ENCODE peak calls at places on chromosomes 3 and 15, in nine cellular contexts. S is posterior cingulate gyrus, Q is occipital lobe, Y is activated T-cell treated with anti-CD3 and anti-CD28 coated beads for 1 hour, G is NCI-H446 treated with DMSO at 0.1 percent for 48 hours, E is T1000, A is EH, B is Right ventricle myocardium superior, M is kidney glomerular epithelial cell. Z is an unnamed sample.

GRCh38 chr3:45939341-45939771 is 3.9 kb upstream of the CXCR6 start:
- DNase-seq in S (no peak), Q (no peak), Y (no peak), G (no peak), E (no peak), A (no peak), B (no peak), M (no peak), Z (no peak)

GRCh38 chr15:98394546-98394945 is 253.8 kb upstream of the IGF1R start:
- DNase-seq in S (no peak), Q (no peak), Y (no peak), G (no peak), E (no peak), A (no peak), B (no peak), M (no peak), Z (no peak)

GRCh38 chr15:79036323-79036722 is 54.3 kb downstream of the RASGRF1 start:
- DNase-seq in S (no peak), Q (no peak), Y (no peak), G (no peak), E (no peak), A (no peak), B (no peak), M (no peak), Z (no peak)

GRCh38 chr3:19506171-19506570 is 357.9 kb downstream of the KCNH8 start:
- DNase-seq in S (no peak), Q (no peak), Y (no peak), G (no peak), E (no peak), A (no peak), B (no peak), M (no peak), Z (no peak)

GRCh38 chr3:44434834-44435510 is 42.5 kb downstream of the ZNF445 start:
- DNase-seq in S (no peak), Q (no peak), Y (no peak), G (no peak), E (no peak), A (no peak), B (no peak), M (no peak), Z (no peak)

GRCh38 chr15:88243895-88244787 is 12.4 kb downstream of the NTRK3 start:
- DNase-seq in S (no peak), Q (no peak), Y (no peak), G (no peak), E (no peak), A (peak), B (no peak), M (peak), Z (peak)

GRCh38 chr15:51117270-51117669 is 22.6 kb upstream of the TNFAIP8L3 start:
- DNase-seq in S (no peak), Q (no peak), Y (no peak), G (no peak), E (no peak), A (peak), B (no peak), M (peak), Z (peak)

GRCh38 chr3:188432826-188433525 is 279.0 kb downstream of the LPP start:
- DNase-seq in S (no peak), Q (no peak), Y (no peak), G (no peak), E (no peak), A (peak), B (no peak), M (peak), Z (no peak)

GRCh38 chr15:86650084-86650483 is 570.4 kb downstream of the AGBL1 start:
- DNase-seq in S (no peak), Q (no peak), Y (no peak), G (no peak), E (no peak), A (no peak), B (no peak), M (no peak), Z (no peak)

GRCh38 chr3:11915621-11916417 is 69.1 kb upstream of the TAMM41 start:
- DNase-seq in S (no peak), Q (no peak), Y (no peak), G (no peak), E (no peak), A (no peak), B (no peak), M (no peak), Z (no peak)

GRCh38 chr3:45687828-45688193 is 1.4 kb upstream of the SACM1L start:
- DNase-seq in S (no peak), Q (no peak), Y (no peak), G (no peak), E (no peak), A (no peak), B (no peak), M (no peak), Z (no peak)

GRCh38 chr15:52040167-52040900 is 21.3 kb downstream of the MAPK6 start:
- DNase-seq in S (peak), Q (peak), Y (no peak), G (peak), E (no peak), A (peak), B (no peak), M (peak), Z (no peak)

GRCh38 chr3:1551741-1552140 is 458.9 kb downstream of the CNTN6 start:
- DNase-seq in S (no peak), Q (no peak), Y (no peak), G (no peak), E (no peak), A (no peak), B (no peak), M (no peak), Z (no peak)

GRCh38 chr3:106013971-106014370 is 145.2 kb upstream of the CBLB start:
- DNase-seq in S (no peak), Q (no peak), Y (no peak), G (no peak), E (no peak), A (peak), B (no peak), M (peak), Z (peak)

GRCh38 chr3:71201939-71202338 is 381.6 kb downstream of the FOXP1 start:
- DNase-seq in S (peak), Q (peak), Y (no peak), G (no peak), E (no peak), A (peak), B (peak), M (no peak), Z (no peak)

GRCh38 chr3:156323466-156323865 is 203.1 kb downstream of the KCNAB1 start:
- DNase-seq in S (no peak), Q (no peak), Y (no peak), G (no peak), E (no peak), A (no peak), B (no peak), M (no peak), Z (no peak)

GRCh38 chr3:63473641-63474166 is 178.8 kb upstream of the SNTN start:
- DNase-seq in S (no peak), Q (no peak), Y (no peak), G (no peak), E (no peak), A (no peak), B (no peak), M (no peak), Z (no peak)

GRCh38 chr3:169146112-169146665 is 517.3 kb downstream of the MECOM start:
- DNase-seq in S (no peak), Q (no peak), Y (no peak), G (no peak), E (no peak), A (peak), B (peak), M (no peak), Z (peak)

GRCh38 chr3:51982352-51982837 is 940 bp upstream of the ACY1 start:
- DNase-seq in S (no peak), Q (no peak), Y (no peak), G (no peak), E (no peak), A (no peak), B (no peak), M (peak), Z (peak)

GRCh38 chr3:84109911-84110310 is 848.9 kb upstream of the CADM2 start:
- DNase-seq in S (no peak), Q (no peak), Y (no peak), G (no peak), E (no peak), A (no peak), B (no peak), M (no peak), Z (no peak)

GRCh38 chr15:31782016-31782783 is 248.1 kb upstream of the CHRNA7 start:
- DNase-seq in S (no peak), Q (no peak), Y (no peak), G (no peak), E (no peak), A (no peak), B (no peak), M (no peak), Z (no peak)

GRCh38 chr3:196645917-196646735 is 6.6 kb downstream of the NRROS start:
- DNase-seq in S (no peak), Q (no peak), Y (no peak), G (no peak), E (no peak), A (no peak), B (no peak), M (no peak), Z (no peak)

GRCh38 chr15:65816441-65816840 is 24.3 kb upstream of the DENND4A start:
- DNase-seq in S (no peak), Q (no peak), Y (no peak), G (no peak), E (no peak), A (no peak), B (no peak), M (no peak), Z (no peak)

GRCh38 chr3:127754411-127755304 is 67.7 kb downstream of the MGLL start:
- DNase-seq in S (no peak), Q (no peak), Y (no peak), G (no peak), E (no peak), A (no peak), B (no peak), M (peak), Z (no peak)

GRCh38 chr15:78930577-78931388 is 14.1 kb downstream of the CTSH start:
- DNase-seq in S (no peak), Q (no peak), Y (no peak), G (no peak), E (peak), A (peak), B (no peak), M (peak), Z (peak)

GRCh38 chr3:98445949-98446406 is 17.0 kb upstream of the OR5K1 start:
- DNase-seq in S (no peak), Q (no peak), Y (no peak), G (no peak), E (no peak), A (no peak), B (no peak), M (no peak), Z (no peak)

GRCh38 chr3:135017494-135017893 is 222.4 kb downstream of the EPHB1 start:
- DNase-seq in S (no peak), Q (no peak), Y (no peak), G (no peak), E (no peak), A (no peak), B (no peak), M (no peak), Z (no peak)

GRCh38 chr15:55587321-55588069 is 650 bp downstream of the PYGO1 start:
- DNase-seq in S (peak), Q (no peak), Y (no peak), G (no peak), E (peak), A (peak), B (no peak), M (peak), Z (no peak)

GRCh38 chr3:69144631-69145244 is 22.3 kb upstream of the LMOD3 start:
- DNase-seq in S (no peak), Q (no peak), Y (no peak), G (no peak), E (no peak), A (no peak), B (no peak), M (no peak), Z (no peak)